ENCODE peak calls at places on chromosomes 4 and X, in four cellular contexts. O is K562, Q is GM12878, G is HepG2. K is an unnamed sample.
A peak's percentile ranks its signal among the peaks of the same experiment; 100 is the strongest.

GRCh38 chr4:5866841-5867782 is 25.8 kb downstream of the CRMP1 start:
- DNase-seq in O (no peak), G (no peak), Q (no peak), K (no peak)

GRCh38 chr4:91829531-91829930 is 474.2 kb upstream of the GRID2 start:
- DNase-seq in O (no peak), G (no peak), Q (no peak), K (no peak)

GRCh38 chrX:2748171-2748814 is 3.5 kb upstream of the XG start:
- DNase-seq in O (no peak), Q (no peak), G (no peak), K (no peak)

GRCh38 chr4:133146192-133146573 is 2.9 kb upstream of the PCDH10 start:
- DNase-seq in O (no peak), G (no peak), Q (no peak), K (no peak)

GRCh38 chrX:97074400-97074799 is 190.7 kb downstream of the RPA4 start:
- DNase-seq in Q (no peak), O (no peak), G (no peak), K (no peak)

GRCh38 chr4:42501624-42502401 is 104.5 kb downstream of the SHISA3 start:
- DNase-seq in G (no peak), Q (no peak), O (no peak), K (peak; percentile 22)

GRCh38 chrX:96590403-96590802 is 94.2 kb upstream of the DIAPH2 start:
- DNase-seq in Q (no peak), G (no peak), O (no peak), K (no peak)

GRCh38 chr4:180596888-180597483 is 1646.2 kb upstream of the TENM3 start:
- DNase-seq in O (no peak), G (no peak), Q (no peak), K (no peak)

GRCh38 chr4:10664408-10664807 is 20.2 kb downstream of the CLNK start:
- DNase-seq in O (no peak), Q (no peak), G (no peak), K (no peak)

GRCh38 chr4:40283968-40284367 is 51.2 kb upstream of the CHRNA9 start:
- DNase-seq in O (peak; percentile 30), Q (no peak), G (no peak), K (no peak)

GRCh38 chr4:8910100-8910821 is 38.6 kb upstream of the HMX1 start:
- DNase-seq in G (no peak), Q (no peak), O (no peak), K (no peak)

GRCh38 chrX:119155416-119156035 is 27.9 kb upstream of the KIAA1210 start:
- DNase-seq in G (no peak), O (no peak), Q (no peak), K (no peak)

GRCh38 chr4:53714377-53715140 is 123.3 kb upstream of the LNX1 start:
- DNase-seq in G (no peak), O (no peak), Q (no peak), K (no peak)

GRCh38 chr4:139736257-139736626 is 70.6 kb downstream of the MGST2 start:
- DNase-seq in Q (no peak), O (no peak), G (no peak), K (no peak)

GRCh38 chr4:140099993-140100392 is 54.0 kb downstream of the MAML3 start:
- DNase-seq in Q (no peak), O (no peak), G (no peak), K (no peak)

GRCh38 chrX:53254570-53255461 is 26.6 kb downstream of the IQSEC2 start:
- DNase-seq in Q (no peak), O (no peak), G (no peak), K (no peak)

GRCh38 chr4:183348136-183348535 is 25.9 kb upstream of the CLDN24 start:
- DNase-seq in Q (no peak), G (no peak), O (no peak), K (no peak)
- TF ChIP-seq FOXK2 in Q (no peak), G (no peak), O (no peak), K (no peak)

DNA sequence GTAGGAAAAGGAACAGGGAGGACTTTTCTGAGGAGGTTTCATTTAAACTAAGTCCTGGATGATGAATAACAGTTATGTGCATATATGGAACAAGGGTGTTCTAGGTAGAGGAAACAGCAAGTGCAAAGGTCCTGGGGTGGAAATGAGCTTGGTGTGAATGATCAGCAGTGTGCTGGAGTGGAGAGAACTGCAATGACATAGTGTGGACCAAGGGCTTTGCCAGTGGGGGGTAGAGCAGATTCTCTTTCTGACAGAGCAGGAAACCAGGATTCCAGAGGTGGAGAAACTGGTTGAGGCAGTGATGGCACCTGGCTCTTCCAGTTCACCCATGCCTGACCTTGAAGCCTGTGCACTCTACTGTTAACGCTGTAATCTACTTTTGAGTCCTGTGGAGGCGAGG is 1.7 kb downstream of the PPP1R3F start:
- DNase-seq in G (no peak), O (no peak), Q (no peak), K (no peak)
- TF ChIP-seq FOXM1 in G (no peak), O (no peak), Q (no peak), K (no peak)

DNA sequence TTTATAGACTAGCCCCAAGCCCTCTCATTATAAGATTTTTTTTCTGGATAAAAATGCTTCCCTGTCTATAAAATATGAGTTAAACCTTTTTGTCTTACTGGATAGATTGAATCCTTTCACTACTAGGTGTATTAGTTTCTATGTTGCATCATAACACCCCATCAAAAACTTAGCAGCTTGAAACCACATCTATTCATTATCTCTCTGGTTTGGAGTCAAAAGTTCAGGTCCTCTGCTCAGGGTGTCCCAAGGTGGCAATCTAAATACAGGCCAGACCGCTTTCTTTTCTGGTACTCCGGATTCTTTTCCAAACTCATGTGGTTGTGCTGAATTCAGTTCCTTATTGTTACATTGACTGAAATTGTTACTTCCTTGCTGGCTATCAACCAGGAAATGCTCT is 515.5 kb downstream of the PDHA2 start:
- DNase-seq in Q (no peak), O (no peak), G (no peak), K (no peak)
- TF ChIP-seq FOXK2 in Q (no peak), O (no peak), G (no peak), K (no peak)

GRCh38 chrX:150792949-150793527 is 99.8 kb downstream of the MTMR1 start:
- DNase-seq in Q (no peak), O (no peak), G (no peak), K (no peak)

DNA sequence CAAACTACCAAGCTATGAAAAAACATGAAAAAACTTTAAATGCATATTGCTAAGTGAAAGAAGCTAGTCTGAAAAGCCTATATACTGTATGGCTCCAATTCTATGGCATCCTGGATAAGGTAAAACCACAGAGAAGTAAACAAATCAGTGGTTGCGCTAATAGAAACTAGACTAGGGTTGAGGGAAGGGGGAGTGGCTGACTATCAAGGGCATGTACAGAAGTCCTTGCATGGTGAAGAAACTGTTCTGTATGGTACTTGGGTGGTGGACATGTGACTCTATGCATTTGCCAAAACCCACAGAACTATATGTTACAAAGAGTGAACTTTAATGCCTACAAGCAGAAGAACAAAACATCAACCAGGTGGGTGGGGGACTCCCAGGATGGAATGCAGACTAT is 96.8 kb downstream of the MTMR1 start:
- DNase-seq in O (no peak), G (no peak), Q (no peak), K (no peak)
- TF ChIP-seq FOXM1 in O (no peak), G (no peak), Q (no peak), K (no peak)

GRCh38 chr4:25913056-25913850 is 767 bp upstream of the SMIM20 start:
- DNase-seq in G (no peak), O (no peak), Q (no peak), K (peak; percentile 14)
- TF ChIP-seq FOXK2 in G (no peak), O (no peak), Q (no peak), K (no peak)

GRCh38 chr4:143076723-143077122 is 108.0 kb upstream of the USP38 start:
- DNase-seq in Q (no peak), G (no peak), O (no peak), K (no peak)
- TF ChIP-seq FOXM1 in Q (no peak), G (no peak), O (no peak), K (no peak)

DNA sequence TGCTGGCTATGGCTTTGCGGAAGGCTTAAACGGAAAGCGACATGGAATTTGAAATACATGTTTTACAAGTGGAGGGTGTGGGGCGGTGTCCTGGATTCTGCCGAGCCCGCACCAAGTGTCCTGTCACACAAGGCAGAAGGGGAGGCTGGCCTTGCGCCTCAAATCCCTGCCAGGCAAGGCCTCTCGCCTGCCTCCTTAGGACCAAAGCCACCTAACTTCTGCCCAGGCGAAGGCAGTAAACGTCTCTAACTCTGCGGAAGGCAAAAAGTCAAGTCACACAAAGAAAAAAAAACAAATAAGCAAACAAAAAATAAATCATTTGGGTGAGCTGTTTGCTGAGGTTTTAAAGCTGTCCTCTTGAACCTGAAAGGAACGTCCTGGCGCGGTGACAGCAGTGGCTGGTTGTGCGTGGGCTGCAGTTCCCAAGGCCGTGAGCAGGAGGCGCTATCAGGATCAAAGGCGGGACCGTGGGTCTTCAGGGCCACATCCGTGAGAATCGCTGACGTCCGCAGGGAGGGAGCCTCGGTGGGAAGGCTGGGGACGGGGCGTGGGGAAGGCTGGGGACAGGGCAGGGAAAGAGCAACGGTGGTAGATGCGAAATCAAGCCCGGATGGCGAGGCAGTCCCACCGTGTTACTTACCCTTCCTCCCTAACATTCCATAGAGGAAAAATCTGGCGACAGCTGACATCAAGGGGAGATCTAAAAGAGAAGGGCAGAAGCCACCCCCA is 99.1 kb downstream of the TRAPPC11 start:
- DNase-seq in Q (no peak), G (no peak), O (peak; percentile 26), K (no peak)
- TF ChIP-seq FOXK2 in Q (no peak), G (no peak), O (no peak), K (no peak)

GRCh38 chr4:15691346-15692140 is 9.9 kb downstream of the FAM200B start:
- DNase-seq in G (peak; percentile 14), Q (no peak), O (no peak), K (no peak)

GRCh38 chr4:15695764-15696163 is 7.1 kb upstream of the BST1 start:
- DNase-seq in G (no peak), O (no peak), Q (no peak), K (no peak)

GRCh38 chr4:15695240-15695699 is 7.6 kb upstream of the BST1 start:
- DNase-seq in O (no peak), Q (no peak), G (no peak), K (no peak)

GRCh38 chr4:15696866-15697265 is 6.0 kb upstream of the BST1 start:
- DNase-seq in Q (no peak), G (no peak), O (no peak), K (no peak)

GRCh38 chr4:15694431-15694830 is 8.4 kb upstream of the BST1 start:
- DNase-seq in Q (no peak), G (no peak), O (no peak), K (no peak)
- TF ChIP-seq FOXM1 in Q (no peak), G (no peak), O (no peak), K (no peak)